ENCODE peak calls at places on chromosomes 13 and 19, in four cellular contexts. F is progenitor cell of endocrine pancreas; G is CD8-positive, alpha-beta T cell; Z is left lung. W is an unnamed sample.

GRCh38 chr19:41297628-41298326 is 12.2 kb upstream of the CCDC97 start:
- DNase-seq in Z (no peak), F (no peak), G (no peak), W (peak; percentile 30)

GRCh38 chr13:33968520-33969507 is 150.9 kb downstream of the RFC3 start:
- DNase-seq in F (no peak), Z (no peak), G (no peak), W (no peak)

GRCh38 chr13:110285991-110286923 is 20.7 kb downstream of the COL4A1 start:
- DNase-seq in F (no peak), G (no peak), Z (no peak), W (no peak)

GRCh38 chr13:20828540-20829364 is 55.0 kb upstream of the EEF1AKMT1 start:
- DNase-seq in G (no peak), Z (no peak), F (no peak), W (no peak)

GRCh38 chr13:113109151-113110047 is 3.8 kb downstream of the F7 start:
- DNase-seq in Z (peak; percentile 26), G (no peak), F (no peak), W (no peak)

GRCh38 chr13:102700088-102701031 is 5.5 kb upstream of the METTL21C start:
- DNase-seq in Z (no peak), F (no peak), G (no peak), W (no peak)

GRCh38 chr13:39956036-39956435 is 300.6 kb downstream of the COG6 start:
- DNase-seq in F (no peak), G (no peak), Z (no peak), W (no peak)

GRCh38 chr13:43116242-43116641 is 92.9 kb downstream of the DNAJC15 start:
- DNase-seq in Z (no peak), F (no peak), G (no peak), W (no peak)

GRCh38 chr13:19632915-19633339 is 532 bp upstream of the MPHOSPH8 start:
- DNase-seq in G (no peak), F (no peak), Z (no peak), W (no peak)

GRCh38 chr19:38425810-38426466 is at the start of gene RASGRP4:
- DNase-seq in Z (peak; percentile 57), F (no peak), G (peak; percentile 5), W (no peak)

DNA sequence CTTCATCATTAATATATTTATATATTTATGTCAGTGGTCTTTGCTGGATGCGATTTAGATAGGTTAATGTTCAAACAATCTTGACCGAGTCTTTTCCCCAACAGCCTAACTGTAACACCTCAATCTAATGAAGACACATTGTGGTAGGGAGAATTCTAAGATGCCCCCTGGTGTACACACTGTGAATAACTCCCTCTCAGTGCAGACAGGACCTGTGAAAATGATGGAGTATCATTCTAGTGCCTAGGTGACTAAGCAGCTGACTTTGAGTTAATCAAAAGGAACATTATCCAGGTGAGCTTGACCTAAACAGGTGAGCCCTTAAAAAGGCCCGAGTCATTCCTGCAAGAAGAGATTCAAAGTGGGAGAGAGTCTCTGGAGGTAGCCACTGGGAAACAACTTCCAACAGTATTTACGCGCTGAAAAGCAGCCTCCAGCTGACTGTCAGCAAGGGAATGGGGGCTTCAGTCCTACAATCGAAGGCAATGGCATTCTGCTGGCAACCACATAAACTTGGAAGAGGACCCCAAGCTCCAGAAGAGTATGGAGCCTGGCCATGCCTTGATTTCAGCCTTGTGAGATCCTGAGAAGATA is 28.0 kb upstream of the KBTBD7 start:
- DNase-seq in Z (no peak), F (peak; percentile 37), G (peak; percentile 9), W (no peak)
- TF ChIP-seq CTCF in Z (peak; percentile 79), F (peak; percentile 76), G (peak; percentile 78), W (peak; percentile 77)

DNA sequence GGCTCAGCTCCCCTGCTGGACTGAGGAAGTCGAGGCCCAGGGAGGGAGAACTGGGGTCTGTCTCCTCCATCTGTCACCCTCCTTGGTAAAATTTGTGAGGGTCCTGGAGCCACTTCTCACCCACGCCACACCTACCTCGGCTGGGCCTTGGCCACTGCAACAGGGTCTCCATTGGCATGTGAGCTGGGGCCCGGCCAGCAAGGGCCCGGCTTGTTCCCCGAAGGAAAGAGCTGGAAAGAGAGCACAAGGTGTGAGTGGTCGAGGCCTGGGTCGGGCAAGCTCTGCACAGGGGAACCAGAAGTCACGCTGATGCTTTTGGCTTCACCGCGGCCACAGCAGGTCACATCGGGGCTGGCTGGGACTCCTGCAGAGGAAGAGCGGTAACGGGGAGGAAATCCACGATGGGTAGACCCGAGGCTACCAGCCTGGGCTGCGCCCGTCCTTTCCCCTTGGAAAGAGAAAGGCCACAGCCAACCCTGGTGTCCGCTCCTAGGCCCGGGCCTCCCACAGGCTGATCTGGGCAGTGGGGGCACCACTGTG is 9.0 kb downstream of the NANOS3 start:
- DNase-seq in G (no peak), Z (no peak), F (no peak), W (peak; percentile 43)
- TF ChIP-seq CTCF in G (no peak), Z (no peak), F (no peak), W (no peak)

DNA sequence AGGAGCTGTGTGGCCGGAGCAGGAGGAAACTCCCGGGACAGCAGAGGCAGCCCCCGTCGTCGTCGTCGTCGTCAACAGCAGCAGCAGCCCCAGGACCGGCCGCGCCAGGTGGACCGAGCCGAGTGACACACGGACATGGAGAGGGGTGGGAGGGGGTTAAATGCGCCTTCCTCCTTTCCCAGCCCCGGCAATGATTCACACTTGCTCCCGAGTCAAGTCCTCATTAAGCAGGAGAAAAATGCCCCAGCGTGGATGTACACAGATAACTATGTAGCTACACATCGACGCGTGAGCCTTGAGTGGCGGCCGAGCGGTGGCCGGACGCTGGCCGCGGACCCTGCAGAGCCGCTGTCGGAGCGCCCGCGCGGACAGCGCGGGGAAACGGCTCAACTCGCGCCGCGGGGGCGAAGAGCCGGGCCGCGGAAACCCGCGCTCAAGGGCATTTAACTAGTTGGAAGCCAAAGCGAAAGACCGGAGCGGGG is 645 bp downstream of the UBL3 start:
- DNase-seq in F (peak; percentile 30), Z (peak; percentile 80), G (no peak), W (peak; percentile 48)
- TF ChIP-seq CTCF in F (no peak), Z (no peak), G (no peak), W (no peak)

DNA sequence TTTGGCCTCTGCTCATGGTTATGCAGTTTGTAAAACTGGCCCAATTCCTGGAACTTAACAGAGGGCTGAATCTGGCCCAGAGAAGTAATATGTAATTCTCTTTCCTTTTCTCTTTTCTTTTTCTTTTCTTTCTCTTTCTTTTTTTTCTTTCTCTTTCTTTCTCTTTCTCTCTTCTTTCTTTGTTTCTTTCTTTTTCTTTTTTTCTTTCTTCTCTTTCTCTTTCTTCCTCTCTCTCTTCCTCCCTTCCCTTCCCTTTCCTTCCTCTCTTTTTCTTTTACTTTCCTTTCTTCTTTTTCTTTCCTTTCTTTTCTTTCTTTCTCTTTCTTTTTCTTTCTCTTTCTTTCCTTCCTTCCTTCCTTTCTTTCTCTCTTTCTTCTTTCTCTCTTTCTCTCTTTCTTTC is 88.8 kb upstream of the SLITRK5 start:
- DNase-seq in G (no peak), F (no peak), Z (no peak), W (no peak)
- TF ChIP-seq CTCF in G (peak; percentile 43), F (no peak), Z (no peak), W (no peak)

DNA sequence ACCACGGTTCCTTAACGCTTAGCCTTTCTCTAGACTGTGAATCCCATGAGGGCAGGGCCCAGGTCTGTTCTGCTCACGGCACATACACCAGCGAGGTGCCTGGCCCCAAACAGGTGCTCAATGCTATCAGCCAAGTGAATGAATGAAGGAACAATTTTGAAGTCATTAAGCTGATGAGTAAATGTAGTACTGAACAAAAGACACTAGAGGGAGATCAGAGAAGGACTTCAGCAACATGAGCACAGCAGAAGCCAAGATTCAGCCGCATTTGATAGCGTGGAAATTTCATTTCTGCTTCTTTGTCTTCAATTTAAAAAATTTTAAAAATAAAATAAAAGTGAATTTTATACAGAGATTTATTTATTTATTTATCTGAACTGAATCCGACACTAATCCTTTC is 20.1 kb upstream of the MYO16 start:
- DNase-seq in F (no peak), G (no peak), Z (no peak), W (no peak)
- TF ChIP-seq CTCF in F (peak; percentile 45), G (no peak), Z (peak; percentile 15), W (no peak)

DNA sequence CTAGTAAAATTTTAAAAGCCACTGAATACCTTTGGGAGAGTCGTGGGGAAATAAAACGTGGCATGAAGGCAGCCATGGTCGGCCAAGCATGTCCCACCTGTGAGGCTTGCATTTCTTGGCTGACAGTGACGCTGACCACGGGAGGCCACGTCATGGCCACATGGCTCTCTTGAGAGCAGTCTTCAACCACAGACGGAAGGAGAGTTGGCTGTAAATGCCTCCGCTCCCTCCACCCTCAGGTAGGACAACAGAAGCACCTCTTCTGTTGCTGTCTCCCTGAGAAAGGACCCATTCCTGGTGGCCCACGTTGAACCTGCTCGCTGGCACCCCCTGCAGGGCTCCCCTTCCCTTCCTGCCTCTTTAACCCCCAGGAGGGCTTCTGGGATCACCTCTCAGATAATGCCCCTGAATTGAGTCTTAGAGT is 10.6 kb upstream of the LRRC25 start:
- DNase-seq in F (no peak), G (no peak), Z (no peak), W (no peak)
- TF ChIP-seq CTCF in F (peak; percentile 45), G (peak; percentile 20), Z (peak; percentile 41), W (peak; percentile 10)

DNA sequence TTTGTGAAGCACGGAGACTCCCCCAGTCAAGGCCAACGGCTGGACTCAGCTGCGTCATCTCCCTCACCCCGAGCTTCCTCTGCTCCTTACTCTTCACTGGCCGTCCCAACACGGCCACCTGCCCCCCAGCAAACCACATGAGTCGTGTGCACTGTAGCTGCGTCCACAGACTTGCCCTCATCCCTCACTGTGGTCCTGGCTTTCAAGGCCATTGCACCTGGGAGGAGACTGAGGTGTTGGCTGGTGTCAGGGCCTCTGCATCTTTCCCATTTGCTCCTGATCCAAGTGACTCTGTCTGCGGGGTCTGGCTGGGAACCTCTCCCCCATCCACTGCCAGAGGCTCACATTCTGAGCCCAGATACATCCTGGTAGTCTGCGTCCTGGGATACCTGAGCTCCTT is 11.5 kb downstream of the PLPP2 start:
- DNase-seq in G (no peak), F (no peak), Z (no peak), W (no peak)
- TF ChIP-seq CTCF in G (no peak), F (no peak), Z (no peak), W (no peak)

W was measured in natural killer cell.